ENCODE peak calls at places on chromosomes 6 and 20, in four cellular contexts. E is HepG2, H is GM12878, D is K562. T is an unnamed sample.
A peak's percentile ranks its signal among the peaks of the same experiment; 100 is the strongest.

GRCh38 chr6:11064836-11065235 is 20.7 kb upstream of the ELOVL2 start:
- DNase-seq in H (no peak), E (no peak), D (no peak), T (no peak)

GRCh38 chr6:10434235-10434634 is 19.4 kb upstream of the TFAP2A start:
- DNase-seq in E (no peak), H (no peak), D (no peak), T (no peak)

GRCh38 chr6:26222587-26222986 is 135.4 kb downstream of the HFE start:
- DNase-seq in D (no peak), E (no peak), H (no peak), T (no peak)

GRCh38 chr6:108337721-108338120 is 42.9 kb downstream of the AFG1L start:
- DNase-seq in D (no peak), E (no peak), H (no peak), T (no peak)

GRCh38 chr6:150134280-150134920 is 8.4 kb upstream of the PPP1R14C start:
- DNase-seq in H (no peak), D (no peak), E (no peak), T (no peak)

GRCh38 chr6:106197441-106197840 is 111.3 kb downstream of the PRDM1 start:
- DNase-seq in D (no peak), E (no peak), H (no peak), T (no peak)

GRCh38 chr6:110509617-110510231 is 33.3 kb upstream of the SLC22A16 start:
- DNase-seq in H (no peak), D (no peak), E (peak; percentile 46), T (no peak)

GRCh38 chr20:5377484-5377883 is 60.7 kb upstream of the PROKR2 start:
- DNase-seq in E (no peak), D (no peak), H (no peak), T (no peak)

GRCh38 chr6:40410792-40411191 is 176.4 kb downstream of the LRFN2 start:
- DNase-seq in D (no peak), H (no peak), E (no peak), T (no peak)

GRCh38 chr6:31187780-31188194 is 17.3 kb upstream of the POU5F1 start:
- DNase-seq in H (no peak), E (no peak), D (no peak), T (no peak)

GRCh38 chr20:57428611-57429496 is 37.7 kb downstream of the RBM38 start:
- DNase-seq in D (no peak), E (peak; percentile 83), H (no peak), T (no peak)

DNA sequence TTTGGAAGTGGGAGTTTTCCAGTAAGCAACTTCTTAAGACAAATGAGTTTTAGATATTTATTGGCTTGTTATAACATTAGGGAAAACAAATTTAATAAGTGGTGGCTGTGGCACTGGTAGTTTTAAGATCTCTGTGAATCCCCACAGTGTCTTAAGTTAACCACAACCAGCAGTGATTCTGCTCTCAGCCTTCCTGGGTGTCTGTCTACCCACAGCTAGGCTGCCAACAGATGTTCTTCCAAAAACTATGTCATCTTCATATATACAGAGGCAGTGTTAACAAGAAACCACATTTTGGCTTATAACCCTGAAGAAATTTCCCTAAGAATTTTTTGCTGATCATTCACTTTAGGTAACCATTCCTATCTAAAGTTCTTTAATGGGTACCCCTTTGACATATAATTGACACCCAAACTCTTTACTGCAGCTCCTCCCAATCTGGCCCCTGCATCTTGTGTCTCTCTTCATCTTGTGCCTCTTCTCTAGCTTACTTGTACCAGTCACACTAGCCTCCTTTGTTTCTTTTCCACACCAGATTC is 52.7 kb downstream of the TOP1 start:
- DNase-seq in E (no peak), D (no peak), H (no peak), T (no peak)
- TF ChIP-seq SP1 in E (no peak), D (no peak), H (no peak), T (no peak)

GRCh38 chr6:52876056-52876787 is 33.3 kb downstream of the GSTA3 start:
- DNase-seq in E (peak; percentile 18), H (no peak), D (no peak), T (no peak)

GRCh38 chr6:52881662-52881995 is 27.9 kb downstream of the GSTA3 start:
- DNase-seq in E (no peak), H (no peak), D (no peak), T (no peak)

GRCh38 chr6:52877786-52878185 is 31.7 kb downstream of the GSTA3 start:
- DNase-seq in D (no peak), H (no peak), E (no peak), T (no peak)

GRCh38 chr6:52881996-52882841 is 27.3 kb downstream of the GSTA3 start:
- DNase-seq in E (peak; percentile 69), H (peak; percentile 26), D (peak; percentile 77), T (peak; percentile 80)

DNA sequence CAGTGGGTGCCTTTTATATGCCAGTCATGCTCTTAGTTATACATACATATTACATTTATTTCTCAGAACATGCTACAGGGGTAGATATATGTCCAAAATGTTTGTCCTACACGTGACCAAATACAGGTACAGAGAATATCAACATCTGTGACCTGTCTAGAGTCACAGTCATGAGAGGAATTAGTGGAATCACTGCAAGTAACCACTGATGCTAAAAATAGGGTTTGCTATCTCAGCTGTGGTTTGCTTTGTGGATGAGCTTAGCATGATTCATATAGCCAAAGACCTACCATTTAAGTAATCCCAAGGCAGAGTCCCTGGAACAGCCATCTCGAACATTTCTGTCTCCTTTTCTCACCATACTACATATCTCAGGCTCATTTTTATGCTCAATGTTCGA is 32.3 kb downstream of the GSTA3 start:
- DNase-seq in E (no peak), H (no peak), D (no peak), T (no peak)
- TF ChIP-seq FOXK2 in E (no peak), H (no peak), D (no peak), T (no peak)

GRCh38 chr6:98835149-98836024 is 1.0 kb downstream of the POU3F2 start:
- DNase-seq in E (no peak), H (no peak), D (no peak), T (no peak)
- TF ChIP-seq SP1 in E (no peak), H (no peak), D (no peak), T (no peak)

GRCh38 chr6:83853178-83853967 is at the start of gene RIPPLY2:
- DNase-seq in H (no peak), D (no peak), E (no peak), T (peak; percentile 50)
- TF ChIP-seq FOXK2 in H (no peak), D (no peak), E (no peak), T (no peak)

DNA sequence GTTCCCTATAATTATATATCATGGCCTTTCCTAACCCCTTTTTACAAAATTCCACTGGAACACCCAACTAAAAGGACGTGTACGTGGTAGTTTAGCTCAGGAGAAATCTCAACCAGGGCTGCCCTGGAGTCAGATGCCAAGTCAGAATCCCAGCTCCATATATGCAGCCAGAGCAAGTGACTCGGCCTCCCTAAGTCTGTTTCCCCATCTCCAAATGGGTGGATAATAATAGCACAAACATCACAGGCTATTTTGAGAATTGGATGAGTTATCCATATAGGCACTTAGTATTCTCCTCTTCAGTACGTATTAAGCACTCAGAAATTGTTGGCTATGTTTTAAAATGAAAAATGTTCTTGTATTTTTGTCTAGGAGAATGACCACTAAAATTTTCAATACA is 481.5 kb downstream of the CD109 start:
- DNase-seq in H (no peak), E (no peak), D (no peak), T (no peak)
- TF ChIP-seq SP1 in H (no peak), E (no peak), D (no peak), T (no peak)

T was measured in HEK293T.